ENCODE peak calls at places on chromosomes 16 and 17, in eight cellular contexts. Q is heart left ventricle; K is activated B cell treated with CpG ODN at 0.5 μM for 24 hours; F is stomach; N is sigmoid colon; O is Calu3; U is activated CD8-positive, alpha-beta T cell treated with anti-CD3 and anti-CD28 coated beads for 36 hours; E is uterus. C is an unnamed sample.

GRCh38 chr16:88352261-88353200 is 30.2 kb upstream of the ZNF469 start:
- DNase-seq in Q (no peak), K (no peak), F (no peak), N (peak; percentile 51), O (no peak), U (no peak), E (no peak), C (no peak)

GRCh38 chr16:80231118-80231515 is 309.7 kb upstream of the DYNLRB2 start:
- DNase-seq in Q (no peak), K (no peak), F (no peak), N (no peak), O (no peak), U (no peak), E (no peak), C (no peak)

GRCh38 chr17:72477529-72477928 is 356.7 kb downstream of the SOX9 start:
- DNase-seq in Q (no peak), K (no peak), F (peak; percentile 78), N (no peak), O (peak; percentile 52), U (no peak), E (no peak), C (no peak)

GRCh38 chr16:81876273-81876900 is 97.3 kb downstream of the PLCG2 start:
- DNase-seq in Q (no peak), K (no peak), F (no peak), N (no peak), O (no peak), U (no peak), E (no peak), C (no peak)

GRCh38 chr17:50918933-50919296 is 52.8 kb upstream of the TOB1 start:
- DNase-seq in Q (peak; percentile 20), K (no peak), F (peak; percentile 62), N (no peak), O (peak; percentile 32), U (peak; percentile 76), E (no peak), C (no peak)

GRCh38 chr16:58125781-58126335 is 3.3 kb downstream of the CFAP20 start:
- DNase-seq in Q (no peak), K (no peak), F (no peak), N (no peak), O (no peak), U (no peak), E (no peak), C (no peak)

GRCh38 chr16:57707331-57707730 is 12.7 kb downstream of the DRC7 start:
- DNase-seq in Q (no peak), K (no peak), F (peak; percentile 19), N (peak; percentile 24), O (no peak), U (no peak), E (no peak), C (no peak)

GRCh38 chr17:22310717-22311686 is 618.7 kb downstream of the KCNJ18 start:
- DNase-seq in Q (peak; percentile 32), K (no peak), F (no peak), N (no peak), O (no peak), U (no peak), E (no peak), C (no peak)

GRCh38 chr17:82839617-82840292 is at the start of gene ZNF750:
- DNase-seq in Q (no peak), K (no peak), F (no peak), N (peak; percentile 30), O (no peak), U (no peak), E (no peak), C (no peak)

GRCh38 chr17:79356839-79357447 is 253.9 kb downstream of the RBFOX3 start:
- DNase-seq in Q (no peak), K (no peak), F (no peak), N (no peak), O (no peak), U (no peak), E (no peak), C (no peak)

GRCh38 chr17:2802574-2802973 is 6.3 kb downstream of the RAP1GAP2 start:
- DNase-seq in Q (no peak), K (no peak), F (no peak), N (no peak), O (no peak), U (no peak), E (no peak), C (no peak)

GRCh38 chr16:19595043-19595767 is 39.7 kb downstream of the VPS35L start:
- DNase-seq in Q (peak; percentile 26), K (no peak), F (peak; percentile 62), N (no peak), O (peak; percentile 78), U (no peak), E (peak; percentile 20), C (no peak)

GRCh38 chr17:77531641-77532040 is 390.9 kb downstream of the SEC14L1 start:
- DNase-seq in Q (no peak), K (no peak), F (no peak), N (peak; percentile 27), O (no peak), U (no peak), E (no peak), C (no peak)

GRCh38 chr16:17555176-17555575 is 84.4 kb upstream of the XYLT1 start:
- DNase-seq in Q (no peak), K (no peak), F (no peak), N (no peak), O (no peak), U (no peak), E (no peak), C (no peak)

GRCh38 chr16:86375370-86375769 is 135.0 kb upstream of the FOXF1 start:
- DNase-seq in Q (no peak), K (no peak), F (no peak), N (no peak), O (no peak), U (no peak), E (no peak), C (no peak)

GRCh38 chr16:34743115-34743514 is 1283.7 kb downstream of the TP53TG3F start:
- DNase-seq in Q (no peak), K (no peak), F (no peak), N (no peak), O (no peak), U (no peak), E (no peak), C (no peak)

GRCh38 chr17:38663964-38664644 is 10.7 kb downstream of the EPOP start:
- DNase-seq in Q (no peak), K (no peak), F (no peak), N (peak; percentile 33), O (no peak), U (no peak), E (no peak), C (no peak)

DNA sequence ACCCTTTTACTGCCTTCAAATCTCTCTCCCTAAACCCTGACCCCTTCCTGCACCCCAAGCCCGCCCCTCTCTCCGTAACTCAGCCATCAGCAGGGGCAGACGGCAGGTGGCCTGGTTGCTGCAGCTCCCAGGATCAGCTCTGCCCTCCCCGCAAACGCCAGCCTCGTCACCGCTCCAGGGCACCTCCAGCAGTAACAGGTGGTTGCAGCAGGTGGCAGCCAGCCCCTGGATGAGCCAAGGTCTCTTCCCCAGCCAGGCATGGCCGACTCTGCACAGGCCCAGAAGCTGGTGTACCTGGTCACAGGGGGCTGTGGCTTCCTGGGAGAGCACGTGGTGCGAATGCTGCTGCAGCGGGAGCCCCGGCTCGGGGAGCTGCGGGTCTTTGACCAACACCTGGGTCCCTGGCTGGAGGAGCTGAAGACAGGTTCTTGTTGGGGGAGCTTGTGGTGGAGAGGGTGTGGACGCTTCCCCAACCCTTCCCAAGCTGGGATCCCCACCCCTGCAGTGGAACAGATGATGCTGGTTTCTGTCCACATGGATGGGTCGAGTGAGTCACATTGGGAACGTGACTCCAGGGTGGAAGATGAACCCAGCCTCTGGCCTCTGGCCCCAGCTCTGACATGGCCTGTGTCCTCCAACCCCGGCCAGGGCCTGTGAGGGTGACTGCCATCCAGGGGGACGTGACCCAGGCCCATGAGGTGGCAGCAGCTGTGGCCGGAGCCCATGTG is 558 bp downstream of the HSD3B7 start:
- DNase-seq in Q (no peak), K (no peak), F (peak; percentile 81), N (no peak), O (peak; percentile 91), U (no peak), E (peak; percentile 37), C (no peak)
- TF ChIP-seq CTCF in Q (no peak), K (no peak), F (no peak), N (no peak), O (no peak), U (no peak), E (no peak), C (no peak)

GRCh38 chr17:81423698-81424071 is 28.4 kb downstream of the BAHCC1 start:
- DNase-seq in Q (no peak), K (no peak), F (no peak), N (no peak), O (no peak), U (no peak), E (no peak), C (no peak)
- TF ChIP-seq CTCF in Q (no peak), K (no peak), F (no peak), N (no peak), O (no peak), U (no peak), E (no peak), C (no peak)

DNA sequence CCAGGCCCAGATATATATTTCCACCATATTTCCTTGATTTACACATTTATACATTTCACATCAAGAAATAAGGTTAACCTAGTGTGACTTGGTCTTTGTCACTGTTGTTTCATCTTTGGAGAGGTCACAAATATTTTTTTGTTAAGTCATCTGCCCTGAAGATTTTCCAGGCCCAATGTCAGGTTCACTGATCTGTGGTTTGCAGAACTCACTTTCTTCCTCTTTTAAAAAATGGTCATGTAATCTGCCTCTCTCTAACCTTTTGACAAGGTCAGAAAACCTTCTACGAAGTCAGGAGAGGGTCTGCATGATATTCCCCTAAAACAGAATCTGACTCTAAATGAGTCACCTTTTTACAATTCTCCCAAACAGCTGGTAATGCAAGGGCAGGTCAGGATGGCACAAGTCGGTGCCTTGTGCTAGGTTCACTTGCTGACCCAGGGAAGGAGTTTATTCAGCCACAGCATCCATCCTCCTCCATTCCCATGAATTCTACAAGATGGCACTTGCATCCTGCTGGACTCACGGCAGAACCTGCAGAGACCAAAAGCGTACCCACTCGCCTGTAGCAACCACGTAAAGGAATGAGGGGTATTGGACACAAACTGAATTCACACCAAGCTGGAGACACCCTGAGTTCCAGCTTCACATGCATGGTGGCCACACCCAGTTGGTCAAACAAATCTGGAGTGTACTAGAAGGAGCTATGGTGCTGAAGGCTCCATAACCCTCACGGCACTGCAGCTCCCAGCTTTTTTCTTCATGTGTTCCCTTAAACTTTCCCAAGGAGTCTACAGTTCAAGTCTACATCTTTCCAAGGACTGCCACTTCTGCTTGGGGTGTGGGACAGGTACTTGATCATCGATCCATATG is 1.6 kb upstream of the KIAA0513 start:
- DNase-seq in Q (no peak), K (no peak), F (peak; percentile 46), N (no peak), O (no peak), U (no peak), E (no peak), C (no peak)
- TF ChIP-seq CTCF in Q (no peak), K (no peak), F (no peak), N (no peak), O (no peak), U (no peak), E (no peak), C (no peak)

DNA sequence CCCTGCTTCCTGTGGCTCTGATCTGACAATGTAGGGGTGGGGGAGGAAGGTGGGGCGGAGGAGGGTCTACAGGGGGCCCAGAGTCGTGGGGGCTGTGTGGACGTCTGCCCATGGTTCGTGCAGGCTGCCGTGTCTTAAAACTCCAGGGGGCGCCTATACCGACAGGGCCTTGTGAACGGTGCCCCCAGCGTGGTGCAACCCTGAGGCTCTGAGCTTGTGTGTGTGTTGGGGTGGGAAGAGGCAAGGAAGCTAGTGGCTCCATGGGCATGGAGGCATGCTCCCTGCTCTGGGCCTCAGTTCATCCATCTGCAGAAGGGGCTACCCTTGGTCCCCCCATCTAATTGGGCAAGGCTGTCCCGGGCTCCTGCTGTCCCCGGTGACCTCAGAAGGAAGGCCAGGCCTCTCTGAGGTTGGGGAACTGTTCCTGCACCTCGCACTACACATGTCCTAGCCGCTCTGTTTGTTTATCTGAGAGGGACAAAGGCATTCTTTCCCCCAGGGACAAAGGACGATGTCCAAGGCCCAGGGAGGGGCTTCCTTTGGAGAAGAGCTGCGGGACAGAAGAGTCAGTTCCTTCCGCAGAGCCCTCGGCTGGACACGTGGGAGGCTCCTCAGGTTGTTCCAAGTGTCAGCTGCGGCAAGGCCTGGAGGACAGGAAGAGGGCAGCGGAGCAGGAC is 13.5 kb downstream of the CA4 start:
- DNase-seq in Q (peak; percentile 57), K (no peak), F (no peak), N (no peak), O (no peak), U (no peak), E (no peak), C (no peak)
- TF ChIP-seq CTCF in Q (no peak), K (no peak), F (no peak), N (no peak), O (no peak), U (no peak), E (no peak), C (peak; percentile 16)